ENCODE peak calls at places on chromosomes 1 and 21, in five cellular contexts. I is mammary epithelial cell, W is GM20000, O is HuH-7.5, Z is A549. X is an unnamed sample.
A peak's percentile ranks its signal among the peaks of the same experiment; 100 is the strongest.

GRCh38 chr1:156386949-156387898 is 18.2 kb downstream of the RHBG start:
- DNase-seq in I (no peak), W (no peak), O (no peak), Z (no peak), X (no peak)

GRCh38 chr1:236081546-236082227 is 16.8 kb upstream of the NID1 start:
- DNase-seq in I (peak; percentile 15), W (no peak), O (no peak), Z (no peak), X (no peak)

GRCh38 chr1:165235158-165235776 is 121.2 kb downstream of the LMX1A start:
- DNase-seq in I (no peak), W (no peak), O (no peak), Z (no peak), X (no peak)

GRCh38 chr1:91699339-91699970 is 186.5 kb downstream of the TGFBR3 start:
- DNase-seq in I (no peak), W (no peak), O (no peak), Z (no peak), X (no peak)

GRCh38 chr1:99407018-99407417 is 142.7 kb downstream of the PLPPR4 start:
- DNase-seq in I (no peak), W (no peak), O (no peak), Z (no peak), X (no peak)

GRCh38 chr1:226891346-226891745 is 20.9 kb downstream of the PSEN2 start:
- DNase-seq in I (no peak), W (no peak), O (no peak), Z (no peak), X (no peak)

GRCh38 chr21:42862774-42863503 is 16.4 kb downstream of the WDR4 start:
- DNase-seq in I (peak; percentile 44), W (no peak), O (no peak), Z (peak; percentile 20), X (peak; percentile 20)

GRCh38 chr1:59123081-59123675 is 173.7 kb upstream of the FGGY start:
- DNase-seq in I (peak; percentile 55), W (no peak), O (no peak), Z (no peak), X (no peak)